ENCODE peak calls at places on chromosomes 5 and 9, in eight cellular contexts. I is stimulated activated CD4-positive, alpha-beta T cell treated with anti-CD3 and anti-CD28 coated beads, Interleukin-2, amount 100 ng/mL, for 4 hours; Z is NCI-H1105; A is WERI-Rb-1; R is M059J; V is C1 segment of cervical spinal cord; O is psoas muscle; F is NCI-H1092 treated with DMSO at 0.1 percent for 48 hours. T is an unnamed sample.

GRCh38 chr9:129656795-129657390 is 8.6 kb upstream of the PRRX2 start:
- DNase-seq in I (no peak), Z (no peak), A (no peak), R (peak), V (no peak), O (no peak), F (no peak), T (peak)

GRCh38 chr5:375921-376871 is 54.7 kb downstream of the AHRR start:
- DNase-seq in I (no peak), Z (no peak), A (no peak), R (no peak), V (no peak), O (no peak), F (no peak), T (no peak)

GRCh38 chr9:108761530-108762347 is 94.0 kb downstream of the ACTL7B start:
- DNase-seq in I (no peak), Z (peak), A (peak), R (peak), V (peak), O (peak), F (peak), T (peak)

GRCh38 chr9:69168709-69169217 is 5.3 kb upstream of the TJP2 start:
- DNase-seq in I (no peak), Z (no peak), A (no peak), R (peak), V (no peak), O (no peak), F (no peak), T (peak)

GRCh38 chr5:126523818-126524522 is 71.0 kb downstream of the ALDH7A1 start:
- DNase-seq in I (no peak), Z (no peak), A (no peak), R (no peak), V (no peak), O (no peak), F (no peak), T (no peak)

GRCh38 chr9:129716091-129716490 is 36.8 kb downstream of the PTGES start:
- DNase-seq in I (no peak), Z (no peak), A (no peak), R (no peak), V (no peak), O (no peak), F (no peak), T (peak)

GRCh38 chr5:14879985-14880589 is 8.5 kb upstream of the ANKH start:
- DNase-seq in I (no peak), Z (no peak), A (no peak), R (no peak), V (no peak), O (no peak), F (no peak), T (no peak)

GRCh38 chr5:173638126-173638525 is 21.7 kb upstream of the BOD1 start:
- DNase-seq in I (no peak), Z (no peak), A (no peak), R (no peak), V (no peak), O (no peak), F (no peak), T (no peak)

GRCh38 chr5:179226696-179227095 is 118.6 kb downstream of the ADAMTS2 start:
- DNase-seq in I (no peak), Z (no peak), A (no peak), R (no peak), V (no peak), O (no peak), F (no peak), T (no peak)

GRCh38 chr9:88816141-88816540 is 175.1 kb upstream of the S1PR3 start:
- DNase-seq in I (no peak), Z (no peak), A (no peak), R (peak), V (no peak), O (no peak), F (no peak), T (no peak)

GRCh38 chr5:54637654-54638053 is 120.1 kb downstream of the SNX18 start:
- DNase-seq in I (no peak), Z (no peak), A (no peak), R (no peak), V (no peak), O (peak), F (no peak), T (no peak)

GRCh38 chr5:164013077-164013670 is 507.8 kb downstream of the MAT2B start:
- DNase-seq in I (no peak), Z (peak), A (peak), R (peak), V (peak), O (no peak), F (peak), T (peak)

GRCh38 chr9:128635266-128636023 is 21.2 kb downstream of the DYNC2I2 start:
- DNase-seq in I (no peak), Z (peak), A (peak), R (peak), V (no peak), O (peak), F (peak), T (peak)

GRCh38 chr5:145697251-145698016 is 137.7 kb downstream of the PRELID2 start:
- DNase-seq in I (no peak), Z (no peak), A (peak), R (peak), V (no peak), O (no peak), F (no peak), T (peak)

GRCh38 chr5:108380531-108381021 is 1.3 kb downstream of the FBXL17 start:
- DNase-seq in I (peak), Z (peak), A (peak), R (peak), V (peak), O (peak), F (peak), T (peak)

GRCh38 chr9:94139672-94140417 is 55.6 kb downstream of the PTPDC1 start:
- DNase-seq in I (no peak), Z (no peak), A (peak), R (peak), V (no peak), O (peak), F (no peak), T (peak)

GRCh38 chr9:123401879-123402513 is 46.0 kb downstream of the CRB2 start:
- DNase-seq in I (no peak), Z (peak), A (peak), R (peak), V (no peak), O (no peak), F (peak), T (peak)

GRCh38 chr5:37056762-37057161 is 180.2 kb downstream of the NIPBL start:
- DNase-seq in I (no peak), Z (no peak), A (no peak), R (no peak), V (no peak), O (no peak), F (no peak), T (no peak)

GRCh38 chr5:55989860-55990259 is 4.9 kb downstream of the IL6ST start:
- DNase-seq in I (no peak), Z (no peak), A (no peak), R (no peak), V (no peak), O (no peak), F (no peak), T (no peak)

GRCh38 chr5:173736374-173736773 is 119.9 kb upstream of the BOD1 start:
- DNase-seq in I (no peak), Z (no peak), A (no peak), R (no peak), V (no peak), O (no peak), F (no peak), T (no peak)

GRCh38 chr9:83509372-83509771 is 28.8 kb downstream of the FRMD3 start:
- DNase-seq in I (no peak), Z (no peak), A (no peak), R (peak), V (no peak), O (no peak), F (no peak), T (peak)

GRCh38 chr9:133151041-133151440 is 12.7 kb downstream of the GBGT1 start:
- DNase-seq in I (no peak), Z (no peak), A (no peak), R (no peak), V (no peak), O (no peak), F (no peak), T (no peak)

GRCh38 chr9:115930472-115930871 is 223.1 kb upstream of the PAPPA start:
- DNase-seq in I (no peak), Z (no peak), A (no peak), R (peak), V (no peak), O (no peak), F (no peak), T (no peak)

GRCh38 chr9:137311171-137311970 is 9.3 kb upstream of the NRARP start:
- DNase-seq in I (no peak), Z (no peak), A (peak), R (peak), V (no peak), O (peak), F (no peak), T (peak)

GRCh38 chr9:3888496-3888858 is 362.7 kb upstream of the RFX3 start:
- DNase-seq in I (no peak), Z (no peak), A (no peak), R (no peak), V (no peak), O (no peak), F (no peak), T (no peak)

GRCh38 chr9:111952559-111952958 is 55.9 kb downstream of the UGCG start:
- DNase-seq in I (no peak), Z (no peak), A (no peak), R (peak), V (no peak), O (no peak), F (no peak), T (peak)

GRCh38 chr9:91995000-91995399 is 45.0 kb upstream of the ROR2 start:
- DNase-seq in I (no peak), Z (no peak), A (no peak), R (no peak), V (no peak), O (no peak), F (no peak), T (no peak)

GRCh38 chr9:1759901-1760300 is 255.2 kb upstream of the SMARCA2 start:
- DNase-seq in I (no peak), Z (no peak), A (no peak), R (peak), V (no peak), O (no peak), F (no peak), T (no peak)

GRCh38 chr9:36056896-36057295 is 20.2 kb downstream of the RECK start:
- DNase-seq in I (no peak), Z (peak), A (no peak), R (no peak), V (no peak), O (no peak), F (no peak), T (no peak)

GRCh38 chr5:60538955-60539866 is 160.8 kb downstream of the DEPDC1B start:
- DNase-seq in I (no peak), Z (no peak), A (no peak), R (peak), V (no peak), O (no peak), F (no peak), T (no peak)

GRCh38 chr5:154058055-154059038 is 19.6 kb downstream of the MFAP3 start:
- DNase-seq in I (no peak), Z (peak), A (peak), R (peak), V (no peak), O (no peak), F (no peak), T (no peak)

T was measured in AG08396.